ENCODE peak calls at places on chromosome 18, in four cellular contexts. V, Q, F and Y are unnamed samples.

GRCh38 chr18:48922203-48922800 is 28.5 kb downstream of the SMAD7 start:
- DNase-seq in V (no peak), Q (peak; percentile 8), F (no peak), Y (no peak)

GRCh38 chr18:48955528-48956261 is 4.9 kb upstream of the SMAD7 start:
- DNase-seq in V (no peak), Q (peak; percentile 64), F (no peak), Y (peak; percentile 49)

GRCh38 chr18:9577361-9577760 is 37.0 kb downstream of the PPP4R1 start:
- DNase-seq in V (no peak), Q (no peak), F (no peak), Y (no peak)

GRCh38 chr18:34592961-34593382 is 117.1 kb upstream of the DTNA start:
- DNase-seq in V (peak; percentile 23), Q (peak; percentile 63), F (no peak), Y (peak; percentile 76)

GRCh38 chr18:28087173-28087563 is 89.8 kb downstream of the CDH2 start:
- DNase-seq in V (no peak), Q (peak; percentile 40), F (no peak), Y (no peak)

GRCh38 chr18:58046087-58046793 is 2.2 kb downstream of the NEDD4L start:
- DNase-seq in V (no peak), Q (no peak), F (no peak), Y (no peak)

GRCh38 chr18:33584845-33585775 is 7.1 kb downstream of the ASXL3 start:
- DNase-seq in V (no peak), Q (no peak), F (no peak), Y (no peak)

GRCh38 chr18:26747131-26747475 is 118.4 kb downstream of the AQP4 start:
- DNase-seq in V (no peak), Q (no peak), F (no peak), Y (peak; percentile 41)

GRCh38 chr18:30613467-30613801 is 429.1 kb downstream of the DSC3 start:
- DNase-seq in V (no peak), Q (no peak), F (no peak), Y (no peak)

GRCh38 chr18:57088883-57089282 is 58.0 kb upstream of the BOD1L2 start:
- DNase-seq in V (no peak), Q (no peak), F (no peak), Y (no peak)

GRCh38 chr18:45652703-45653490 is 37.6 kb downstream of the SLC14A2 start:
- DNase-seq in V (peak; percentile 70), Q (no peak), F (no peak), Y (peak; percentile 50)

GRCh38 chr18:73879771-73880170 is 267.9 kb downstream of the FBXO15 start:
- DNase-seq in V (no peak), Q (no peak), F (no peak), Y (no peak)

GRCh38 chr18:63971320-63972071 is 1.6 kb downstream of the SERPINB8 start:
- DNase-seq in V (no peak), Q (no peak), F (no peak), Y (no peak)